ENCODE peak calls at places on chromosomes 2 and 18, in six cellular contexts. One of them, this sample, is unnamed.

GRCh38 chr2:46296216-46296839 is 879 bp upstream of the EPAS1 start:
- DNase-seq in uterus: peak; percentile 54
- DNase-seq in nephron progenitor cell: no peak
- DNase-seq in ovary: peak; percentile 38
- DNase-seq in OCI-LY7: no peak
- DNase-seq in HCT116: no peak
- DNase-seq in this sample: peak; percentile 28

GRCh38 chr18:50987261-50987660 is 19.4 kb downstream of the ELAC1 start:
- DNase-seq in HCT116: no peak
- DNase-seq in OCI-LY7: no peak
- DNase-seq in uterus: no peak
- DNase-seq in nephron progenitor cell: no peak
- DNase-seq in ovary: no peak
- DNase-seq in this sample: no peak

GRCh38 chr2:42882756-42883155 is 90.4 kb upstream of the HAAO start:
- DNase-seq in nephron progenitor cell: no peak
- DNase-seq in ovary: no peak
- DNase-seq in OCI-LY7: no peak
- DNase-seq in HCT116: no peak
- DNase-seq in uterus: no peak
- DNase-seq in this sample: no peak

GRCh38 chr2:32663864-32664263 is 36.0 kb downstream of the TTC27 start:
- DNase-seq in nephron progenitor cell: no peak
- DNase-seq in HCT116: no peak
- DNase-seq in ovary: no peak
- DNase-seq in uterus: no peak
- DNase-seq in OCI-LY7: no peak
- DNase-seq in this sample: no peak

GRCh38 chr2:201205516-201205850 is 22.5 kb downstream of the CASP10 start:
- DNase-seq in ovary: no peak
- DNase-seq in uterus: no peak
- DNase-seq in HCT116: no peak
- DNase-seq in OCI-LY7: no peak
- DNase-seq in nephron progenitor cell: no peak
- DNase-seq in this sample: no peak

GRCh38 chr2:121588357-121588756 is 57.7 kb downstream of the RNU4ATAC start:
- DNase-seq in OCI-LY7: no peak
- DNase-seq in nephron progenitor cell: no peak
- DNase-seq in HCT116: no peak
- DNase-seq in ovary: no peak
- DNase-seq in uterus: no peak
- DNase-seq in this sample: no peak

GRCh38 chr18:57107141-57107832 is 39.6 kb upstream of the BOD1L2 start:
- DNase-seq in HCT116: no peak
- DNase-seq in OCI-LY7: peak; percentile 10
- DNase-seq in uterus: no peak
- DNase-seq in ovary: no peak
- DNase-seq in nephron progenitor cell: peak; percentile 44
- DNase-seq in this sample: no peak

GRCh38 chr18:3321133-3321812 is 59.3 kb downstream of the MYL12B start:
- DNase-seq in OCI-LY7: peak; percentile 48
- DNase-seq in ovary: no peak
- DNase-seq in uterus: no peak
- DNase-seq in HCT116: no peak
- DNase-seq in nephron progenitor cell: no peak
- DNase-seq in this sample: no peak

GRCh38 chr2:173574713-173575112 is 220.0 kb downstream of the CDCA7 start:
- DNase-seq in nephron progenitor cell: no peak
- DNase-seq in uterus: no peak
- DNase-seq in OCI-LY7: no peak
- DNase-seq in HCT116: no peak
- DNase-seq in ovary: no peak
- DNase-seq in this sample: no peak

GRCh38 chr2:239146011-239146641 is 254.7 kb downstream of the HDAC4 start:
- DNase-seq in uterus: no peak
- DNase-seq in HCT116: no peak
- DNase-seq in nephron progenitor cell: no peak
- DNase-seq in OCI-LY7: no peak
- DNase-seq in ovary: no peak
- DNase-seq in this sample: no peak

GRCh38 chr2:170394988-170395387 is 217.0 kb downstream of the MYO3B start:
- DNase-seq in nephron progenitor cell: no peak
- DNase-seq in uterus: no peak
- DNase-seq in ovary: no peak
- DNase-seq in OCI-LY7: no peak
- DNase-seq in HCT116: no peak
- DNase-seq in this sample: no peak

GRCh38 chr2:170393861-170394498 is 216.0 kb downstream of the MYO3B start:
- DNase-seq in ovary: no peak
- DNase-seq in uterus: no peak
- DNase-seq in nephron progenitor cell: no peak
- DNase-seq in OCI-LY7: no peak
- DNase-seq in HCT116: no peak
- DNase-seq in this sample: no peak

GRCh38 chr2:170401187-170401586 is 223.2 kb downstream of the MYO3B start:
- DNase-seq in uterus: no peak
- DNase-seq in HCT116: no peak
- DNase-seq in ovary: no peak
- DNase-seq in nephron progenitor cell: no peak
- DNase-seq in OCI-LY7: no peak
- DNase-seq in this sample: no peak

GRCh38 chr2:170391018-170391417 is 213.1 kb downstream of the MYO3B start:
- DNase-seq in OCI-LY7: no peak
- DNase-seq in uterus: no peak
- DNase-seq in HCT116: no peak
- DNase-seq in nephron progenitor cell: no peak
- DNase-seq in ovary: no peak
- DNase-seq in this sample: no peak

DNA sequence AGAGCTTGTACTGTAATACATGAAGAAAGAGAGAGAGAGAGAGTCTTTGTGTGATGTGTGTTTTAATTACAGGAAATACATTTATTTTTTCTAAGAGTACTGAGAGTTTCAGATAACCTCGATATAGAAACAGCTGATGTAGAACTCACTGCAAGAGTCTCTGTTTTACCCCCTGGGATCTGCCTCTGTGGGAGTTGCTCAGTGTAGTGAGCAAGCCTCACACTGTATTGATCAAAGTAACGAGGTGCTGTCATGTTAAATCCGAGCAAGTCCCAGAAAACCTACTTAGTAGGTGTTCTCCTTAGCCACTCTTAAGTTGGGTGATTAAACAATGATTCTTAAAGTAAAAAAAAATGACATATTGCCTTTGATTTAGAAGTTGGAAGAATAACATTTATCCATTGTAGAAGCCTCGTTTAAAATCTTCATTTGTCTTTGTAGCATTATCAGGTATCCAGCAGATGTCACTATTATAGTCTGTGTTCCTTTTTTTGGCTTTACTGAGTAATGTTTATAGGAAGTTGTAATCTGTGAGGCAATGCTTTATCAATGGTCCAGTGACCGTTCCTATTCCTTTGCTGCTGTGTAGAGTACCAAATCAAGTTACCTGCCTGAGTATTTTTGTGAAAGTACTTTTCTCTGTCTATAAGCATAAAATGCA is 219.0 kb downstream of the MYO3B start:
- DNase-seq in OCI-LY7: peak; percentile 10
- DNase-seq in HCT116: no peak
- DNase-seq in uterus: no peak
- DNase-seq in nephron progenitor cell: no peak
- DNase-seq in ovary: no peak
- DNase-seq in this sample: no peak
- TF ChIP-seq CTCF in OCI-LY7: peak; percentile 71
- TF ChIP-seq CTCF in HCT116: peak; percentile 67
- TF ChIP-seq CTCF in uterus: peak; percentile 22
- TF ChIP-seq CTCF in nephron progenitor cell: peak; percentile 23
- TF ChIP-seq CTCF in ovary: no peak
- TF ChIP-seq CTCF in this sample: no peak

DNA sequence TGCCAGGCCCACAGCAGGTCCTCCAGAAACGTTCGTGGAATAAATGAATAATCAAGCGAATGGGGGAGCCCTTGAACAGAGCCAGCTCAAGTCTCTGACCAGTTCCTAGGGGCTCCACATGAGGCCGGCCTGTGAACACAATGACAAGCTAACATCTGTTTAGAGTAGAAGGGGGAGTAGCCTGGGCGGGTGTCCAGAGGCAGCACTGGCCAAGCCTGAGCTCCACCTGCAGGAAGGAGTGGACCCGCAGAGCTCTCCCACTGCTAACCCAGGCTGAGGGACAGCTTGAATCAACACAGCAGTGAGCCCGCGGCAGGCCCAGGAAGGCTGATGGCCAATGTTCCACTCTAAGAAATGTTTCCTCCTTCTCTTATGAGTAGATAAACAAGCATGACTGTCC is 234.8 kb upstream of the RAB6C start:
- DNase-seq in uterus: no peak
- DNase-seq in HCT116: no peak
- DNase-seq in ovary: no peak
- DNase-seq in OCI-LY7: no peak
- DNase-seq in nephron progenitor cell: no peak
- DNase-seq in this sample: no peak
- TF ChIP-seq CTCF in uterus: no peak
- TF ChIP-seq CTCF in HCT116: no peak
- TF ChIP-seq CTCF in ovary: no peak
- TF ChIP-seq CTCF in OCI-LY7: no peak
- TF ChIP-seq CTCF in nephron progenitor cell: no peak
- TF ChIP-seq CTCF in this sample: no peak

GRCh38 chr18:36419188-36419912 is 121.8 kb downstream of the FHOD3 start:
- DNase-seq in OCI-LY7: no peak
- DNase-seq in nephron progenitor cell: no peak
- DNase-seq in HCT116: no peak
- DNase-seq in uterus: no peak
- DNase-seq in ovary: no peak
- DNase-seq in this sample: no peak

GRCh38 chr18:36424741-36425142 is 127.2 kb downstream of the FHOD3 start:
- DNase-seq in HCT116: peak; percentile 29
- DNase-seq in ovary: no peak
- DNase-seq in OCI-LY7: no peak
- DNase-seq in uterus: no peak
- DNase-seq in nephron progenitor cell: no peak
- DNase-seq in this sample: no peak

GRCh38 chr18:36420826-36421225 is 123.3 kb downstream of the FHOD3 start:
- DNase-seq in uterus: no peak
- DNase-seq in nephron progenitor cell: no peak
- DNase-seq in OCI-LY7: no peak
- DNase-seq in HCT116: no peak
- DNase-seq in ovary: no peak
- DNase-seq in this sample: no peak

GRCh38 chr18:36415606-36416005 is 118.1 kb downstream of the FHOD3 start:
- DNase-seq in OCI-LY7: no peak
- DNase-seq in ovary: no peak
- DNase-seq in HCT116: no peak
- DNase-seq in nephron progenitor cell: no peak
- DNase-seq in uterus: no peak
- DNase-seq in this sample: no peak

GRCh38 chr18:36419913-36420531 is 122.5 kb downstream of the FHOD3 start:
- DNase-seq in ovary: no peak
- DNase-seq in uterus: no peak
- DNase-seq in nephron progenitor cell: no peak
- DNase-seq in HCT116: peak; percentile 60
- DNase-seq in OCI-LY7: peak; percentile 1
- DNase-seq in this sample: no peak
- TF ChIP-seq CTCF in ovary: no peak
- TF ChIP-seq CTCF in uterus: no peak
- TF ChIP-seq CTCF in nephron progenitor cell: no peak
- TF ChIP-seq CTCF in HCT116: no peak
- TF ChIP-seq CTCF in OCI-LY7: peak; percentile 21
- TF ChIP-seq CTCF in this sample: no peak

GRCh38 chr2:109349555-109350430 is 220.8 kb downstream of the SH3RF3 start:
- DNase-seq in uterus: no peak
- DNase-seq in nephron progenitor cell: no peak
- DNase-seq in HCT116: no peak
- DNase-seq in ovary: no peak
- DNase-seq in OCI-LY7: no peak
- DNase-seq in this sample: no peak
- TF ChIP-seq CTCF in uterus: no peak
- TF ChIP-seq CTCF in nephron progenitor cell: no peak
- TF ChIP-seq CTCF in HCT116: no peak
- TF ChIP-seq CTCF in ovary: no peak
- TF ChIP-seq CTCF in OCI-LY7: no peak
- TF ChIP-seq CTCF in this sample: no peak

GRCh38 chr2:220053919-220054318 is 426.5 kb downstream of the SLC4A3 start:
- DNase-seq in ovary: no peak
- DNase-seq in uterus: no peak
- DNase-seq in nephron progenitor cell: no peak
- DNase-seq in OCI-LY7: peak; percentile 3
- DNase-seq in HCT116: peak; percentile 24
- DNase-seq in this sample: no peak
- TF ChIP-seq CTCF in ovary: no peak
- TF ChIP-seq CTCF in uterus: no peak
- TF ChIP-seq CTCF in nephron progenitor cell: peak; percentile 19
- TF ChIP-seq CTCF in OCI-LY7: peak; percentile 61
- TF ChIP-seq CTCF in HCT116: peak; percentile 22
- TF ChIP-seq CTCF in this sample: no peak

This sample was measured in activated B cell treated with CpG ODN at 0.5 μM for 24 hours.